ENCODE peak calls at places on chromosomes 5 and 9, in four cellular contexts. T is heart left ventricle, A is HepG2, Z is fibroblast of lung. O is an unnamed sample.

GRCh38 chr9:3916420-3916819 is 383.4 kb downstream of the GLIS3 start:
- DNase-seq in Z (no peak), A (no peak), T (no peak), O (no peak)

GRCh38 chr5:168086104-168086610 is 205.3 kb upstream of the WWC1 start:
- DNase-seq in A (peak), Z (no peak), T (no peak), O (peak)

GRCh38 chr9:90854637-90855036 is 53.0 kb downstream of the SYK start:
- DNase-seq in Z (no peak), T (no peak), A (no peak), O (no peak)

GRCh38 chr5:17283121-17283415 is 65.6 kb downstream of the BASP1 start:
- DNase-seq in T (no peak), Z (no peak), A (no peak), O (no peak)

GRCh38 chr9:117704024-117704575 is at the start of gene TLR4:
- DNase-seq in Z (peak), A (no peak), T (peak), O (peak)

GRCh38 chr5:137156175-137156574 is 343.0 kb downstream of the SPOCK1 start:
- DNase-seq in T (no peak), Z (no peak), A (no peak), O (no peak)

GRCh38 chr5:84272776-84273516 is 111.7 kb downstream of the EDIL3 start:
- DNase-seq in Z (peak), A (no peak), T (no peak), O (no peak)

GRCh38 chr5:9339206-9339818 is 206.6 kb downstream of the SEMA5A start:
- DNase-seq in A (peak), T (no peak), Z (no peak), O (no peak)

GRCh38 chr9:137276757-137277328 is 683 bp upstream of the TOR4A start:
- DNase-seq in T (peak), A (peak), Z (peak), O (peak)

GRCh38 chr9:21252727-21253547 is 13.1 kb upstream of the IFNA14 start:
- DNase-seq in T (peak), A (peak), Z (peak), O (peak)

GRCh38 chr5:79924936-79925893 is 65.8 kb downstream of the MTX3 start:
- DNase-seq in A (no peak), Z (peak), T (no peak), O (no peak)

GRCh38 chr5:157471709-157472108 is 11.7 kb downstream of the NIPAL4 start:
- DNase-seq in A (peak), T (no peak), Z (peak), O (no peak)

O was measured in astrocyte.